ENCODE peak calls at places on chromosome 19, in five cellular contexts. C, Z, A, I and R are unnamed samples. For H3K36me3, the result is how much of the 10 kb centered on the place peaks cover.

GRCh38 chr19:5397804-5398692 is 57.2 kb upstream of the ZNRF4 start:
- DNase-seq in C (no peak), Z (peak), A (peak), I (no peak), R (peak)

GRCh38 chr19:31372245-31372781 is 23.1 kb upstream of the TSHZ3 start:
- DNase-seq in C (no peak), Z (no peak), A (no peak), I (no peak), R (no peak)

GRCh38 chr19:755063-755462 is 4.2 kb downstream of the MISP start:
- DNase-seq in C (no peak), Z (no peak), A (no peak), I (no peak), R (no peak)

GRCh38 chr19:8403098-8403819 is 9.8 kb upstream of the MARCHF2 start:
- DNase-seq in C (no peak), Z (no peak), A (no peak), I (no peak), R (no peak)

GRCh38 chr19:3142292-3142670 is 6.4 kb downstream of the GNA15 start:
- DNase-seq in C (peak), Z (no peak), A (no peak), I (peak), R (no peak)

GRCh38 chr19:38958301-38958700 is 17.2 kb downstream of the FBXO17 start:
- DNase-seq in C (no peak), Z (no peak), A (no peak), I (no peak), R (no peak)

GRCh38 chr19:11101057-11101456 is 11.8 kb downstream of the LDLR start:
- DNase-seq in C (no peak), Z (no peak), A (no peak), I (no peak), R (no peak)

GRCh38 chr19:39263912-39264305 is 4.3 kb upstream of the IFNL2 start:
- DNase-seq in C (no peak), Z (peak), A (peak), I (no peak), R (no peak)

GRCh38 chr19:663682-664117 is 686 bp upstream of the RNF126 start:
- DNase-seq in C (no peak), Z (no peak), A (no peak), I (no peak), R (no peak)

GRCh38 chr19:48632692-48633147 is 4.5 kb downstream of the DBP start:
- DNase-seq in C (no peak), Z (no peak), A (no peak), I (peak), R (no peak)

GRCh38 chr19:41666075-41666474 is 22.0 kb downstream of the CEACAM7 start:
- DNase-seq in C (no peak), Z (no peak), A (no peak), I (no peak), R (no peak)

GRCh38 chr19:42601811-42602443 is 7.2 kb upstream of the CEACAM8 start:
- DNase-seq in C (no peak), Z (no peak), A (peak), I (peak), R (no peak)

GRCh38 chr19:29715695-29716581 is 877 bp upstream of the C19orf12 start:
- DNase-seq in C (peak), Z (no peak), A (peak), I (no peak), R (no peak)

GRCh38 chr19:33665776-33666175 is 44.0 kb downstream of the CHST8 start:
- DNase-seq in C (no peak), Z (no peak), A (no peak), I (no peak), R (no peak)

GRCh38 chr19:16661480-16662034 is 618 bp downstream of the TMEM38A start:
- DNase-seq in C (no peak), Z (peak), A (no peak), I (no peak), R (no peak)

GRCh38 chr19:39237200-39238184 is 7.3 kb downstream of the IFNL3 start:
- DNase-seq in C (no peak), Z (no peak), A (peak), I (no peak), R (no peak)

GRCh38 chr19:45947926-45948325 is 25.7 kb downstream of the NOVA2 start:
- DNase-seq in C (no peak), Z (no peak), A (no peak), I (peak), R (no peak)

GRCh38 chr19:5078179-5078578 is 109.3 kb downstream of the KDM4B start:
- DNase-seq in C (no peak), Z (no peak), A (no peak), I (no peak), R (no peak)

GRCh38 chr19:7460562-7460966 is 28.3 kb downstream of the PEX11G start:
- DNase-seq in C (peak), Z (no peak), A (peak), I (peak), R (no peak)

GRCh38 chr19:48833977-48834376 is 2.3 kb downstream of the HSD17B14 start:
- DNase-seq in C (no peak), Z (no peak), A (peak), I (no peak), R (no peak)

GRCh38 chr19:35055715-35056179 is 14.2 kb downstream of the HPN start:
- DNase-seq in C (no peak), Z (peak), A (peak), I (no peak), R (no peak)

GRCh38 chr19:33273065-33273736 is 29.1 kb downstream of the CEBPA start:
- DNase-seq in C (no peak), Z (no peak), A (no peak), I (no peak), R (no peak)

GRCh38 chr19:28889941-28890645 is 322.9 kb downstream of the UQCRFS1 start:
- DNase-seq in C (no peak), Z (no peak), A (no peak), I (no peak), R (no peak)

GRCh38 chr19:49790866-49791265 is 22.2 kb downstream of the FUZ start:
- DNase-seq in C (no peak), Z (no peak), A (no peak), I (peak), R (no peak)

GRCh38 chr19:38640368-38640767 is 7.1 kb upstream of the ACTN4 start:
- DNase-seq in C (no peak), Z (no peak), A (no peak), I (peak), R (no peak)

GRCh38 chr19:47111081-47111589 is 2.4 kb downstream of the ZC3H4 start:
- DNase-seq in C (no peak), Z (no peak), A (no peak), I (no peak), R (no peak)

GRCh38 chr19:51821921-51822716 is 27.2 kb downstream of the FPR3 start:
- DNase-seq in C (no peak), Z (no peak), A (no peak), I (no peak), R (no peak)

GRCh38 chr19:35090795-35091214 is 24.8 kb upstream of the FXYD3 start:
- DNase-seq in C (no peak), Z (peak), A (peak), I (no peak), R (no peak)

GRCh38 chr19:15332311-15332996 is at the start of gene BRD4:
- DNase-seq in C (peak), Z (peak), A (peak), I (peak), R (peak)

GRCh38 chr19:11446271-11446651 is 10.8 kb downstream of the PRKCSH start:
- DNase-seq in C (no peak), Z (peak), A (no peak), I (no peak), R (no peak)

GRCh38 chr19:5091576-5092215 is 122.8 kb downstream of the KDM4B start:
- DNase-seq in C (peak), Z (no peak), A (no peak), I (no peak), R (no peak)

GRCh38 chr19:4703671-4704316 is 19.8 kb downstream of the DPP9 start:
- DNase-seq in C (no peak), Z (no peak), A (no peak), I (no peak), R (no peak)

DNA sequence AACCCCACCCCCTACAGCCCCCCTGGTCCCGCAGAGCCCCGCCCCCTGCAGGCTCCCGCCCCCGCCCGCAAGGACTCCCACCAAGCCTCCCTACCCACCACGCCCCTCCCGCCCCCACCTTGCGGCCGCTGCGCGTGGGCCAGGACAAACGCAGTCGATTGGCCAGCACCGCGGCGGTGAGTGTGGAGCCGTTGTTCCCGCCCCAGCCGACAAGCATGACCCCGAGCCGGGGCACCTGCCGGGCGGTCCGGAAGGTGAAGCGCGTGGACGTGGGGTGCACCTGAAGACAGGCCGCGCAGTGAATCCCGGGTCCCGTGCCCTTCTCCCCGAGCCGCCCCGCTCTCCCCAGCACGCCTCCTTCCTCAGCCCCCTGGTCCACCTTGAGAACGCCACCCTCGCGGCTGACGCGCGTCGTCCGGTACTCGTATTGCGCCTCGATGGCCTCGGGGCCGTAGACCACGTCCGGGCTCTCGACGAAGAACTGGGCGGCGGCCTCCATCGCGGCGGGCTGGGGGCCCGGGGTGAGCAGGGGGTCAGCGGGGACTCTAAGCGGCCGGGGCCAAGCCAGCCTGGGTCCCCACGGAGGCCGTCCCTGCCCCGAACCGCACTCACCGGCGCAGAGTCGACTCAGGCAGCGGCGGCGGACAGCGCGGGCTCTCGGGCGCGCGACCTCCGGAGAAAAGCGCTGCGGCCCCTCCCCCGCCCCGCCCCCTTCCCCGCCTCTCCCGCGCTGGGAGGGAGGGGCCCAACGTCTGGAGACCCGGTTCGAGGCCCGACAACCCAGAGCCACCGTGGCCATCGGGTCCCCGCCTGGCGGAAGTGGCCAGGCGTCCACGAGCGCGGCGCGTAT is at the start of gene ISYNA1:
- DNase-seq in C (peak), Z (peak), A (peak), I (peak), R (peak)
- H2AK5ac ChIP-seq in C (peak), Z (peak), A (no peak), I (peak), R (peak)

GRCh38 chr19:44891016-44891882 is at the start of gene TOMM40:
- DNase-seq in C (peak), Z (peak), A (peak), I (peak), R (no peak)

GRCh38 chr19:44890366-44891015 is 563 bp upstream of the TOMM40 start:
- DNase-seq in C (peak), Z (peak), A (peak), I (peak), R (peak)

GRCh38 chr19:44894946-44895345 is 3.9 kb downstream of the TOMM40 start:
- DNase-seq in C (no peak), Z (no peak), A (no peak), I (no peak), R (no peak)

GRCh38 chr19:44892932-44893331 is 1.9 kb downstream of the TOMM40 start:
- DNase-seq in C (no peak), Z (no peak), A (no peak), I (no peak), R (no peak)

DNA sequence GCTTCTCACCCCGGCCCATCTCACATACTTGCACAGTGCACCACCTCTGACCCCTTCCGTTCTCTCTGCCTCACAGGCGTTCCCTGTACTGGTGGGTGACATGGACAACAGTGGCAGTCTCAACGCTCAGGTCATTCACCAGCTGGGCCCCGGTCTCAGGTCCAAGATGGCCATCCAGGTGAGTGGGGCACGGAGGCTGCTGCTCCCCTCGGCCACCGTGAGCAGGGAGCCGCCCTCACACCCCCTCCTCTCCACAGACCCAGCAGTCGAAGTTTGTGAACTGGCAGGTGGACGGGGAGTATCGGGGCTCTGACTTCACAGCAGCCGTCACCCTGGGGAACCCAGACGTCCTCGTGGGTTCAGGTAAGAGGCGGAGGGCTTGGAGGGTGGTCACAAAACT is 2.6 kb downstream of the TOMM40 start:
- DNase-seq in C (no peak), Z (no peak), A (no peak), I (no peak), R (no peak)
- H3K36me3 ChIP-seq in C (half or more), Z (half or more), A (under half), I (under half), R (half or more)

DNA sequence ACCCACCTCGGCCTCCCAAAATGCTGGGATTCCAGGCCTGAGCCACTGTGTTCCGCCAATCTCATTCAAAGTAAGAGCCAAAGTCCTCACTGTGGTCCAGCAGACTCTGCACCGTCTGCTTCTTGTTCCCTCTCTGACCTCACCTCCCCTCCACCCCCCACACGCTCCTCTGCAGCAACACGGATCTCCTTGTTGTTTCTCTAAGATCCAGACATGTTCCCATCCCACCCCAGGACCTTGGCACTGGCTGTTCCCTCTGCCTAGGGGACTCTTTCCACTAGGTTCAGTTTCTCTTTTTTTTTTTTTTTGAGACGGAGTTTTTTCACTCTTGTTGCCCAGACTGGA is 38.4 kb downstream of the LTBP4 start:
- DNase-seq in C (no peak), Z (no peak), A (no peak), I (no peak), R (no peak)
- H2AK5ac ChIP-seq in C (no peak), Z (no peak), A (no peak), I (peak), R (no peak)

GRCh38 chr19:50796634-50797428 is 6.6 kb downstream of the ACP4 start:
- DNase-seq in C (no peak), Z (no peak), A (no peak), I (no peak), R (no peak)

GRCh38 chr19:50796128-50796633 is 6.0 kb downstream of the ACP4 start:
- DNase-seq in C (no peak), Z (no peak), A (no peak), I (no peak), R (no peak)

GRCh38 chr19:50798943-50799851 is 9.0 kb downstream of the ACP4 start:
- DNase-seq in C (no peak), Z (no peak), A (no peak), I (no peak), R (no peak)

GRCh38 chr19:50798116-50798942 is 8.1 kb downstream of the ACP4 start:
- DNase-seq in C (no peak), Z (peak), A (peak), I (no peak), R (no peak)

GRCh38 chr19:50797429-50798115 is 7.4 kb downstream of the ACP4 start:
- DNase-seq in C (no peak), Z (no peak), A (no peak), I (no peak), R (no peak)
- H3K36me3 ChIP-seq in C (under half), Z (half or more), A (under half), I (under half), R (under half)

DNA sequence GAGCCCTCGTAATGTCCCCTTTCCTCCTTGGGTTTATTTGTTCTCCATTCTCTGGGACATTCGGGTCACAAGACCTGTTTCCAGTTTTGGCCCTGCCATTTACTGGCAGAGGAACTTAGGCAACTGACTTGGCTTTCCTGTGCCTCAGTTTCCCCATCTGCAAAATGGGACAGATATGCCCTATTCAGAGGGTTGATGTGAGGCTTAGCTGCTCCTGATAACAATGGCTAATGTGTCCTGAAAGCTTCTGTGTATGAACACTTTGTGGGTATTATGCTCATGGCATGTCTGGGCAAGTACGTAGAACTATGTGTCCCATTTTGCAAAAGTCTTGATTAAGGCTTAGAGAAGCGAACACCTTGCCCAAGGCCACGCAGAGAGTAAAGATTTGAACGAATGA is 1.0 kb downstream of the ZNF524 start:
- DNase-seq in C (no peak), Z (no peak), A (no peak), I (no peak), R (no peak)
- H2AK5ac ChIP-seq in C (peak), Z (no peak), A (no peak), I (peak), R (no peak)

GRCh38 chr19:36707134-36707533 is 19.7 kb downstream of the ZNF567 start:
- DNase-seq in C (no peak), Z (no peak), A (no peak), I (no peak), R (no peak)
- H3K36me3 ChIP-seq in C (under half), Z (under half), A (under half), I (under half), R (under half)

GRCh38 chr19:2051771-2052704 is 994 bp upstream of the MKNK2 start:
- DNase-seq in C (no peak), Z (no peak), A (no peak), I (no peak), R (no peak)
- H2AK5ac ChIP-seq in C (peak), Z (peak), A (peak), I (peak), R (peak)

GRCh38 chr19:13025819-13026477 is 30.7 kb downstream of the NFIX start:
- DNase-seq in C (no peak), Z (no peak), A (no peak), I (no peak), R (no peak)

GRCh38 chr19:13024958-13025653 is 29.8 kb downstream of the NFIX start:
- DNase-seq in C (no peak), Z (peak), A (peak), I (no peak), R (no peak)

GRCh38 chr19:13027031-13027430 is 31.8 kb downstream of the NFIX start:
- DNase-seq in C (no peak), Z (no peak), A (no peak), I (no peak), R (no peak)

GRCh38 chr19:13027557-13027956 is 32.3 kb downstream of the NFIX start:
- DNase-seq in C (no peak), Z (no peak), A (no peak), I (no peak), R (no peak)

DNA sequence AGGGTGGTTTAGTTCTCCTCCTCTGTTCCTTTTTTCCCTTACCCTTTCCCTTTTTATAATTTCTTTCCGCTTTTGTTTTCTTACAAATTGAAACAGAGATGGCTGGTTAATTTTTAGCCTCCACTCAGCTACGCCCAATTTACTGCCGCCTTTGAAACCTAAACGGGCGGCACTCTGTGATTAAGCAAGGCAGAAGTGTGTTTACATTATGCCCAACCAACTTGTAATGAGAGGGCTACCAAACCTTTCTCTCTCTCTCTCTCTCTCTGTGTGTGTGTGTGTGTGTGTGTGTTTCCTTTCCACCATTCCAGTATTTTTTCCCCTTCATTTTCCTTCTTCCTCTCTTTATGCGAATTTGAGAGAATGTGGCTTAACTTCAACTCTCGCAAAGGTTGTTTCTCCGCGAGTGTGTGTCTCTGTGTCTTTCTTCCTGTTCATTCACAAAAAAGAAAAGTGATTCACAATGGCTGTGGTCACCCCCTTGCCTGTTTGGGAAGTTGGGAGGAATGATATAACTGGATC is 31.3 kb downstream of the NFIX start:
- DNase-seq in C (peak), Z (no peak), A (no peak), I (peak), R (no peak)
- H3K36me3 ChIP-seq in C (half or more), Z (under half), A (under half), I (under half), R (under half)